ENCODE peak calls at places on chromosomes 16 and 17, in four cellular contexts. P, U, J and T are unnamed samples.
A peak's percentile ranks its signal among the peaks of the same experiment; 100 is the strongest.

GRCh38 chr16:13919330-13919682 is 648 bp upstream of the ERCC4 start:
- DNase-seq in P (peak; percentile 63), U (no peak), J (no peak), T (no peak)

GRCh38 chr16:58658796-58659211 is 25.8 kb downstream of the SLC38A7 start:
- DNase-seq in P (no peak), U (no peak), J (no peak), T (no peak)

GRCh38 chr16:81693467-81694303 is 85.4 kb upstream of the PLCG2 start:
- DNase-seq in P (no peak), U (no peak), J (no peak), T (no peak)

GRCh38 chr16:80607204-80607603 is 66.4 kb downstream of the DYNLRB2 start:
- DNase-seq in P (no peak), U (no peak), J (no peak), T (no peak)

GRCh38 chr16:78437352-78437968 is 338.0 kb downstream of the WWOX start:
- DNase-seq in P (no peak), U (peak; percentile 50), J (no peak), T (peak; percentile 11)

GRCh38 chr17:9371019-9371418 is 204.6 kb downstream of the STX8 start:
- DNase-seq in P (peak; percentile 98), U (no peak), J (no peak), T (no peak)

GRCh38 chr16:53159781-53160436 is 105.1 kb downstream of the CHD9 start:
- DNase-seq in P (peak; percentile 3), U (no peak), J (no peak), T (no peak)

GRCh38 chr17:1967092-1967662 is 58.0 kb downstream of the RTN4RL1 start:
- DNase-seq in P (no peak), U (no peak), J (no peak), T (peak; percentile 25)

GRCh38 chr16:4244254-4244812 is 2.5 kb upstream of the SRL start:
- DNase-seq in P (peak; percentile 18), U (no peak), J (no peak), T (no peak)

GRCh38 chr16:67549936-67550335 is 12.4 kb upstream of the CTCF start:
- DNase-seq in P (no peak), U (no peak), J (no peak), T (no peak)

GRCh38 chr17:624341-624860 is 90.2 kb downstream of the VPS53 start:
- DNase-seq in P (no peak), U (no peak), J (no peak), T (no peak)